ENCODE peak calls at places on chromosomes 6 and 20, in four cellular contexts. W is sciatic nerve, L is cardiac muscle cell, M is NCI-H2081. Q is an unnamed sample.

GRCh38 chr20:50913976-50914375 is 17.3 kb downstream of the ADNP start:
- DNase-seq in W (no peak), L (no peak), M (no peak), Q (no peak)

GRCh38 chr20:63982937-63983336 is 2.0 kb downstream of the PRPF6 start:
- DNase-seq in W (no peak), L (no peak), M (no peak), Q (no peak)

GRCh38 chr6:122869437-122870024 is 80.5 kb downstream of the SMPDL3A start:
- DNase-seq in W (no peak), L (peak), M (peak), Q (peak)

GRCh38 chr20:46999821-47000465 is 105.3 kb downstream of the EYA2 start:
- DNase-seq in W (peak), L (no peak), M (peak), Q (no peak)

GRCh38 chr6:2522521-2522920 is 228.2 kb downstream of the MYLK4 start:
- DNase-seq in W (no peak), L (no peak), M (no peak), Q (no peak)

GRCh38 chr20:4303136-4303535 is 287.8 kb upstream of the RNF24 start:
- DNase-seq in W (no peak), L (no peak), M (no peak), Q (no peak)

GRCh38 chr20:9852566-9852965 is 13.7 kb upstream of the PAK5 start:
- DNase-seq in W (no peak), L (no peak), M (no peak), Q (no peak)

GRCh38 chr6:6582111-6582510 is 6.4 kb upstream of the LY86 start:
- DNase-seq in W (no peak), L (no peak), M (no peak), Q (no peak)

GRCh38 chr20:23165964-23166363 is 79.8 kb upstream of the CD93 start:
- DNase-seq in W (no peak), L (no peak), M (no peak), Q (no peak)

GRCh38 chr6:21999012-21999528 is 297.8 kb downstream of the PRL start:
- DNase-seq in W (no peak), L (no peak), M (no peak), Q (no peak)

GRCh38 chr20:62303327-62304226 is 780 bp downstream of the ADRM1 start:
- DNase-seq in W (no peak), L (peak), M (no peak), Q (no peak)

GRCh38 chr6:37507690-37508421 is 8.2 kb upstream of the CCDC167 start:
- DNase-seq in W (no peak), L (no peak), M (no peak), Q (peak)

GRCh38 chr6:84249724-84250123 is 22.3 kb upstream of the CEP162 start:
- DNase-seq in W (no peak), L (no peak), M (no peak), Q (no peak)

GRCh38 chr20:1376007-1376406 is 16.8 kb downstream of the FKBP1A start:
- DNase-seq in W (no peak), L (no peak), M (no peak), Q (no peak)